ENCODE peak calls at places on chromosomes 3 and 15, in seven cellular contexts. S is HCT116, V is GM23338, X is hepatocyte, N is SK-N-SH, F is PC-9, Z is OCI-LY7. P is an unnamed sample. For H3K9me2, the result is how much of the 10 kb centered on the place peaks cover.

GRCh38 chr15:85545185-85545584 is 164.8 kb downstream of the AKAP13 start:
- DNase-seq in S (no peak), V (no peak), X (no peak), N (no peak), F (peak), Z (no peak), P (no peak)

GRCh38 chr3:50210510-50211367 is 5.7 kb downstream of the SLC38A3 start:
- DNase-seq in S (no peak), V (peak), X (peak), N (no peak), F (no peak), Z (no peak), P (no peak)

GRCh38 chr3:177832862-177833261 is 635.6 kb upstream of the TBL1XR1 start:
- DNase-seq in S (no peak), V (no peak), X (no peak), N (peak), F (no peak), Z (no peak), P (no peak)

GRCh38 chr3:87410110-87410509 is 133.7 kb upstream of the POU1F1 start:
- DNase-seq in S (no peak), V (no peak), X (no peak), N (no peak), F (no peak), Z (no peak), P (no peak)

GRCh38 chr3:133966954-133967353 is 62.8 kb downstream of the SLCO2A1 start:
- DNase-seq in S (no peak), V (no peak), X (no peak), N (no peak), F (no peak), Z (no peak), P (no peak)

GRCh38 chr3:168802761-168803160 is 707.0 kb upstream of the GOLIM4 start:
- DNase-seq in S (no peak), V (no peak), X (no peak), N (no peak), F (no peak), Z (no peak), P (no peak)

GRCh38 chr15:98174286-98174685 is 213.8 kb downstream of the ARRDC4 start:
- DNase-seq in S (no peak), V (peak), X (no peak), N (no peak), F (no peak), Z (no peak), P (no peak)

GRCh38 chr15:29888651-29889050 is 66.4 kb upstream of the TJP1 start:
- DNase-seq in S (no peak), V (peak), X (peak), N (no peak), F (no peak), Z (no peak), P (no peak)

GRCh38 chr3:60610441-60611112 is 640.7 kb downstream of the FHIT start:
- DNase-seq in S (no peak), V (no peak), X (peak), N (no peak), F (no peak), Z (no peak), P (no peak)

GRCh38 chr15:90393040-90393439 is 5.0 kb downstream of the IQGAP1 start:
- DNase-seq in S (no peak), V (no peak), X (no peak), N (no peak), F (no peak), Z (no peak), P (peak)

GRCh38 chr3:122572940-122573412 is 4.5 kb upstream of the PARP15 start:
- DNase-seq in S (no peak), V (peak), X (peak), N (no peak), F (peak), Z (peak), P (peak)

GRCh38 chr3:30440147-30440604 is 166.2 kb upstream of the TGFBR2 start:
- DNase-seq in S (no peak), V (no peak), X (no peak), N (no peak), F (peak), Z (no peak), P (no peak)

GRCh38 chr3:14522129-14522691 is 17.9 kb downstream of the GRIP2 start:
- DNase-seq in S (no peak), V (no peak), X (no peak), N (no peak), F (no peak), Z (no peak), P (no peak)

GRCh38 chr15:90049666-90050604 is 48.8 kb downstream of the ZNF710 start:
- DNase-seq in S (no peak), V (no peak), X (no peak), N (no peak), F (peak), Z (no peak), P (no peak)

GRCh38 chr15:76904461-76905012 is 603 bp downstream of the SCAPER start:
- DNase-seq in S (no peak), V (peak), X (peak), N (peak), F (no peak), Z (peak), P (peak)

GRCh38 chr3:139199421-139200010 is 144.3 kb upstream of the MRPS22 start:
- DNase-seq in S (no peak), V (no peak), X (no peak), N (no peak), F (peak), Z (no peak), P (no peak)

GRCh38 chr3:59185586-59186381 is 136.0 kb upstream of the CFAP20DC start:
- DNase-seq in S (no peak), V (peak), X (peak), N (no peak), F (no peak), Z (no peak), P (no peak)

GRCh38 chr15:62607643-62608042 is 434.9 kb upstream of the TPM1 start:
- DNase-seq in S (no peak), V (no peak), X (no peak), N (no peak), F (no peak), Z (no peak), P (no peak)

GRCh38 chr3:13660042-13660874 is 111.3 kb downstream of the FBLN2 start:
- DNase-seq in S (no peak), V (no peak), X (no peak), N (no peak), F (no peak), Z (no peak), P (no peak)

GRCh38 chr15:64288577-64288976 is 67.4 kb downstream of the CSNK1G1 start:
- DNase-seq in S (no peak), V (no peak), X (no peak), N (no peak), F (no peak), Z (no peak), P (no peak)

GRCh38 chr15:78365931-78366330 is 25.8 kb downstream of the CRABP1 start:
- DNase-seq in S (no peak), V (no peak), X (no peak), N (no peak), F (no peak), Z (no peak), P (peak)

DNA sequence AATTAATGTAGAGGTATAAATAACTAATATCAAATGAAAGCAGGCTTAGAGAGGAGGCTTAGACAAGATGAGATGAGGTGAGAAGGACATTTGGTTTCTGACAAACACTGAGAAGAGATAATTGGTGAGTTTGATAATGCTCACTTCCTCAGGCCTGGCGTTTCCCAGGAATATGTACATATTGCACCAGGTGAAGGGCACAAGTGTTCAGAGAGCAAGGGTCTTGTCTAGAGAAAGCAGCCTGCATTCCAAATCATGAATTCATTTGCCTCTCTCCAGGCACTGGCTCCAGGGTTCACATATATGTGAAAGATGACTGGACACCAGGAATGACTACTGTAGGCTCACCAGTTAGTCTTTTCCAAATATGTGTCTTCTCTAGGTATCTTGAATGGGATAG is 48.0 kb upstream of the LPP start:
- DNase-seq in S (no peak), V (no peak), X (no peak), N (no peak), F (no peak), Z (no peak), P (no peak)
- H3K4me2 ChIP-seq in S (no peak), V (no peak), X (no peak), N (no peak), F (no peak), Z (no peak), P (no peak)

DNA sequence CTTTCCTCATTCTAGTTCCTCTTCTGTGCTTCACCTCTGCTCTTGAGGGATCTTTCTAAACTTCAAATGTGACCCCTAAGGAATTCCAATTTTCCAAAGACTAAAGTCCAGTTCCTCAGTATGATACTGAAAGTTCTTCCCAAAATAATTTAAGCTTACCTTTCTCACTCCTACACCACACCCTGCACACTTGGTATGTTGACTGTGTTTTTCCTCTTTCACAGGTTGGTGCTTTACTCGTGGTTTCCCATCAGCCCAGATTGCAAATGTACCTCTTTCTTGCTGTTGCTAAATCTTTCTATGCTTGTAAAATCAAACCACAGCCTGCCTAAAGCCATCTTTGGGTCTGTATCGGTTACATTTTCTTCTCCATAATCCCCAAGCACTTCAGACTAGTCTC is 30.5 kb upstream of the CLDN16 start:
- DNase-seq in S (no peak), V (no peak), X (no peak), N (no peak), F (no peak), Z (no peak), P (no peak)
- H3K9me2 ChIP-seq in S (under half), V (under half), X (under half), N (under half), F (under half), Z (under half), P (under half)

DNA sequence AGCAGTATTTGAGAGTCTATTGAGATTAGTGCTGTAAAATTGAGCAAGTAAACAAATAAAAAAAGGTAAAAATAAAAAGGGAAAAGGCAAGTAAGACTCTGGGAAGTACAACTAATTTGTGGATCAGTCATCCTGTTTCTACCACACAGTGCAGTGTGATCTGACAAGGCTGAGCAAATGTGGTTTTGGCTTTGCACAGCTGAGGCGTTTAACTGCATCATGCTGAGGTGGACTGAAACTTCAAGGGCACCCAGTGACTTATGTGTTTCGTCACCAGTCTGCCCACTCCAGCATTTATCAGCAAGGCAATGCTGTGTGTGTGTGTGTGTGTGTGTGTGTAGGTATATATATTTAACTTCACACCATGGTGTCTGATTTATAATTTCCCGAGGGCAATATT is 131.4 kb upstream of the SATB1 start:
- DNase-seq in S (no peak), V (no peak), X (no peak), N (no peak), F (no peak), Z (no peak), P (no peak)
- H3K4me2 ChIP-seq in S (no peak), V (no peak), X (no peak), N (no peak), F (no peak), Z (no peak), P (no peak)

GRCh38 chr3:1235526-1236120 is 142.8 kb downstream of the CNTN6 start:
- DNase-seq in S (no peak), V (peak), X (no peak), N (no peak), F (no peak), Z (no peak), P (no peak)
- H3K9me2 ChIP-seq in S (under half), V (under half), X (under half), N (under half), F (under half), Z (under half), P (under half)

GRCh38 chr3:38640661-38641441 is 8.6 kb downstream of the SCN5A start:
- DNase-seq in S (no peak), V (peak), X (no peak), N (no peak), F (no peak), Z (no peak), P (no peak)
- H3K4me2 ChIP-seq in S (no peak), V (peak), X (no peak), N (no peak), F (no peak), Z (no peak), P (no peak)

GRCh38 chr3:148585671-148586379 is 111.9 kb upstream of the AGTR1 start:
- DNase-seq in S (no peak), V (no peak), X (no peak), N (no peak), F (no peak), Z (no peak), P (no peak)

GRCh38 chr3:148582126-148582525 is 115.6 kb upstream of the AGTR1 start:
- DNase-seq in S (no peak), V (no peak), X (no peak), N (no peak), F (no peak), Z (no peak), P (no peak)

GRCh38 chr3:148588291-148588690 is 109.4 kb upstream of the AGTR1 start:
- DNase-seq in S (no peak), V (no peak), X (no peak), N (no peak), F (no peak), Z (no peak), P (no peak)

GRCh38 chr3:148583793-148584192 is 113.9 kb upstream of the AGTR1 start:
- DNase-seq in S (no peak), V (no peak), X (no peak), N (no peak), F (no peak), Z (no peak), P (no peak)

GRCh38 chr3:148584438-148584837 is 113.3 kb upstream of the AGTR1 start:
- DNase-seq in S (no peak), V (no peak), X (no peak), N (no peak), F (no peak), Z (no peak), P (no peak)
- H3K9me2 ChIP-seq in S (under half), V (under half), X (under half), N (under half), F (under half), Z (under half), P (under half)

GRCh38 chr3:64105816-64106215 is 82.5 kb upstream of the PSMD6 start:
- DNase-seq in S (no peak), V (no peak), X (no peak), N (no peak), F (no peak), Z (no peak), P (no peak)
- H3K4me2 ChIP-seq in S (no peak), V (no peak), X (no peak), N (no peak), F (no peak), Z (no peak), P (no peak)

GRCh38 chr15:68482246-68482645 is 50.3 kb upstream of the ITGA11 start:
- DNase-seq in S (no peak), V (no peak), X (no peak), N (no peak), F (no peak), Z (no peak), P (no peak)

GRCh38 chr15:68484696-68485400 is 52.9 kb upstream of the ITGA11 start:
- DNase-seq in S (no peak), V (no peak), X (no peak), N (no peak), F (no peak), Z (no peak), P (no peak)

GRCh38 chr15:68484220-68484619 is 52.3 kb upstream of the ITGA11 start:
- DNase-seq in S (no peak), V (no peak), X (no peak), N (no peak), F (no peak), Z (no peak), P (no peak)

GRCh38 chr15:68481321-68481720 is 49.4 kb upstream of the ITGA11 start:
- DNase-seq in S (no peak), V (no peak), X (no peak), N (no peak), F (no peak), Z (no peak), P (no peak)

GRCh38 chr15:68483165-68483564 is 51.2 kb upstream of the ITGA11 start:
- DNase-seq in S (no peak), V (no peak), X (no peak), N (no peak), F (no peak), Z (no peak), P (no peak)
- H3K9me2 ChIP-seq in S (under half), V (under half), X (under half), N (under half), F (under half), Z (under half), P (under half)

GRCh38 chr3:160661660-160662059 is 15.3 kb upstream of the ARL14 start:
- DNase-seq in S (no peak), V (no peak), X (no peak), N (no peak), F (no peak), Z (no peak), P (peak)

GRCh38 chr3:160668454-160668853 is 8.5 kb upstream of the ARL14 start:
- DNase-seq in S (no peak), V (no peak), X (no peak), N (no peak), F (no peak), Z (no peak), P (no peak)

GRCh38 chr3:160665231-160665630 is 11.7 kb upstream of the ARL14 start:
- DNase-seq in S (no peak), V (no peak), X (no peak), N (no peak), F (no peak), Z (no peak), P (no peak)

GRCh38 chr3:160667452-160667851 is 9.5 kb upstream of the ARL14 start:
- DNase-seq in S (peak), V (no peak), X (peak), N (no peak), F (peak), Z (no peak), P (no peak)

DNA sequence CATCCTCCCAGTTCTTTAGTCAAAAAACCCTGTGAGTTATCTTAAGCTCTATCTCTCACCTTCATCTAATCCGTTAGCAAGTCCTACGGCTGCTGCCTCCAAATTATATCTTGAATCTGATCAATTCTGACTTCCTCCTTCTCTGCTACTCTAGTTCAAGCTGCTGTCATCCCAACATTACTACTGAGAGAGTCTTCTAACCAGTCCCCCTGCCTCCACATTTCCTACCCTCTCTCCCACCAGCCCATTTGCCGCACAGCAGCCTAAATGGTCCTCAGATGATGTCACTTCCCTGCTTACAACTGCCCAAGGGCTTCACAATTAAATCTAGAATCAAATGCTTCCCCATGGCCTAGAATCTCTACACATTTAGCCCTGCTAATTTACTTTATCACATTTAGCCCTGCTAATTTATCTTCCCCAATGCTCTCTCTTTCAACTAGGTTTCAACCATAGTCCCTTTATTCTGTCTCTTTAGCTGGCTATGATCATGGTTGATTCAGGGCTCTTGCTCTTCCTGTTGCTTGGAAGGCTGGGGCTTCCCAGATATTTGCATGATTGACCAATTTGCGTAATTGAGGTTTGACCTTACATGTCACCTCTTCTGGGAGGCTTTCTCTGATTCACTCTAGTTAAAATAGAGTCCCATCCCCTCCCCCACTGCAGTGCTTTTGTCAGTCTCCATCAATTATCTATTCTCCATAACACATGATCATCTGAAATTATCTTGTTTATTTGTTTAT is 11.0 kb upstream of the ARL14 start:
- DNase-seq in S (no peak), V (no peak), X (no peak), N (peak), F (peak), Z (no peak), P (no peak)
- H3K4me2 ChIP-seq in S (peak), V (no peak), X (no peak), N (no peak), F (peak), Z (no peak), P (no peak)

GRCh38 chr3:127031845-127032244 is 48.9 kb downstream of the PLXNA1 start:
- DNase-seq in S (no peak), V (no peak), X (no peak), N (no peak), F (no peak), Z (no peak), P (peak)
- H3K9me2 ChIP-seq in S (under half), V (under half), X (under half), N (under half), F (under half), Z (under half), P (under half)